ENCODE peak calls at places on chromosomes 3 and 15, in nine cellular contexts. One of them, this sample, is unnamed.

GRCh38 chr3:45343947-45344346 is 44.4 kb upstream of the LARS2 start:
- DNase-seq in bronchial epithelial cell: peak; percentile 16
- DNase-seq in HTR-8/SVneo: no peak
- DNase-seq in HCEC 1CT: no peak
- DNase-seq in 8988T: no peak
- DNase-seq in heart left ventricle: no peak
- DNase-seq in stimulated activated CD4-positive, alpha-beta T cell treated with anti-CD3 and anti-CD28 coated beads, Interleukin-12 subunit alpha, Interleukin-12 subunit beta, amount 100 ng/mL, for 48 hours: no peak
- DNase-seq in kidney glomerular epithelial cell: no peak
- DNase-seq in nephron progenitor cell: no peak
- DNase-seq in this sample: no peak

GRCh38 chr15:25783607-25784131 is 79.5 kb downstream of the ATP10A start:
- DNase-seq in HCEC 1CT: peak; percentile 15
- DNase-seq in HTR-8/SVneo: no peak
- DNase-seq in nephron progenitor cell: peak; percentile 54
- DNase-seq in bronchial epithelial cell: no peak
- DNase-seq in heart left ventricle: no peak
- DNase-seq in 8988T: no peak
- DNase-seq in stimulated activated CD4-positive, alpha-beta T cell treated with anti-CD3 and anti-CD28 coated beads, Interleukin-12 subunit alpha, Interleukin-12 subunit beta, amount 100 ng/mL, for 48 hours: peak; percentile 25
- DNase-seq in kidney glomerular epithelial cell: no peak
- DNase-seq in this sample: no peak

GRCh38 chr3:42545284-42545900 is 36.4 kb downstream of the SEC22C start:
- DNase-seq in kidney glomerular epithelial cell: no peak
- DNase-seq in heart left ventricle: no peak
- DNase-seq in HCEC 1CT: no peak
- DNase-seq in stimulated activated CD4-positive, alpha-beta T cell treated with anti-CD3 and anti-CD28 coated beads, Interleukin-12 subunit alpha, Interleukin-12 subunit beta, amount 100 ng/mL, for 48 hours: no peak
- DNase-seq in nephron progenitor cell: no peak
- DNase-seq in 8988T: no peak
- DNase-seq in bronchial epithelial cell: no peak
- DNase-seq in HTR-8/SVneo: no peak
- DNase-seq in this sample: no peak

GRCh38 chr3:41202834-41203345 is 3.6 kb downstream of the CTNNB1 start:
- DNase-seq in bronchial epithelial cell: peak; percentile 77
- DNase-seq in nephron progenitor cell: no peak
- DNase-seq in 8988T: no peak
- DNase-seq in heart left ventricle: no peak
- DNase-seq in stimulated activated CD4-positive, alpha-beta T cell treated with anti-CD3 and anti-CD28 coated beads, Interleukin-12 subunit alpha, Interleukin-12 subunit beta, amount 100 ng/mL, for 48 hours: no peak
- DNase-seq in HCEC 1CT: peak; percentile 68
- DNase-seq in kidney glomerular epithelial cell: peak; percentile 48
- DNase-seq in HTR-8/SVneo: no peak
- DNase-seq in this sample: no peak

GRCh38 chr15:53976844-53977392 is 1.3 kb upstream of the UNC13C start:
- DNase-seq in 8988T: no peak
- DNase-seq in bronchial epithelial cell: peak; percentile 7
- DNase-seq in nephron progenitor cell: peak; percentile 43
- DNase-seq in stimulated activated CD4-positive, alpha-beta T cell treated with anti-CD3 and anti-CD28 coated beads, Interleukin-12 subunit alpha, Interleukin-12 subunit beta, amount 100 ng/mL, for 48 hours: no peak
- DNase-seq in HTR-8/SVneo: no peak
- DNase-seq in kidney glomerular epithelial cell: peak; percentile 27
- DNase-seq in heart left ventricle: no peak
- DNase-seq in HCEC 1CT: no peak
- DNase-seq in this sample: no peak

GRCh38 chr3:133591271-133591742 is 17.8 kb downstream of the CDV3 start:
- DNase-seq in HTR-8/SVneo: no peak
- DNase-seq in HCEC 1CT: peak; percentile 76
- DNase-seq in nephron progenitor cell: no peak
- DNase-seq in 8988T: no peak
- DNase-seq in heart left ventricle: no peak
- DNase-seq in stimulated activated CD4-positive, alpha-beta T cell treated with anti-CD3 and anti-CD28 coated beads, Interleukin-12 subunit alpha, Interleukin-12 subunit beta, amount 100 ng/mL, for 48 hours: no peak
- DNase-seq in kidney glomerular epithelial cell: peak; percentile 64
- DNase-seq in bronchial epithelial cell: peak; percentile 56
- DNase-seq in this sample: no peak

GRCh38 chr3:129892486-129892856 is 1.0 kb downstream of the TMCC1 start:
- DNase-seq in nephron progenitor cell: no peak
- DNase-seq in heart left ventricle: no peak
- DNase-seq in kidney glomerular epithelial cell: no peak
- DNase-seq in bronchial epithelial cell: no peak
- DNase-seq in 8988T: no peak
- DNase-seq in HCEC 1CT: no peak
- DNase-seq in stimulated activated CD4-positive, alpha-beta T cell treated with anti-CD3 and anti-CD28 coated beads, Interleukin-12 subunit alpha, Interleukin-12 subunit beta, amount 100 ng/mL, for 48 hours: no peak
- DNase-seq in HTR-8/SVneo: no peak
- DNase-seq in this sample: no peak

GRCh38 chr15:85430406-85431204 is 50.2 kb downstream of the AKAP13 start:
- DNase-seq in heart left ventricle: no peak
- DNase-seq in stimulated activated CD4-positive, alpha-beta T cell treated with anti-CD3 and anti-CD28 coated beads, Interleukin-12 subunit alpha, Interleukin-12 subunit beta, amount 100 ng/mL, for 48 hours: no peak
- DNase-seq in HTR-8/SVneo: no peak
- DNase-seq in nephron progenitor cell: no peak
- DNase-seq in bronchial epithelial cell: no peak
- DNase-seq in kidney glomerular epithelial cell: no peak
- DNase-seq in 8988T: no peak
- DNase-seq in HCEC 1CT: no peak
- DNase-seq in this sample: peak; percentile 66

GRCh38 chr3:57998366-57999283 is 9.6 kb upstream of the FLNB start:
- DNase-seq in 8988T: no peak
- DNase-seq in stimulated activated CD4-positive, alpha-beta T cell treated with anti-CD3 and anti-CD28 coated beads, Interleukin-12 subunit alpha, Interleukin-12 subunit beta, amount 100 ng/mL, for 48 hours: no peak
- DNase-seq in heart left ventricle: no peak
- DNase-seq in HCEC 1CT: peak; percentile 29
- DNase-seq in HTR-8/SVneo: no peak
- DNase-seq in kidney glomerular epithelial cell: peak; percentile 68
- DNase-seq in bronchial epithelial cell: peak; percentile 61
- DNase-seq in nephron progenitor cell: no peak
- DNase-seq in this sample: peak; percentile 55

GRCh38 chr3:14943042-14943441 is 4.3 kb upstream of the NR2C2 start:
- DNase-seq in HTR-8/SVneo: no peak
- DNase-seq in 8988T: no peak
- DNase-seq in HCEC 1CT: no peak
- DNase-seq in nephron progenitor cell: no peak
- DNase-seq in stimulated activated CD4-positive, alpha-beta T cell treated with anti-CD3 and anti-CD28 coated beads, Interleukin-12 subunit alpha, Interleukin-12 subunit beta, amount 100 ng/mL, for 48 hours: no peak
- DNase-seq in heart left ventricle: no peak
- DNase-seq in bronchial epithelial cell: no peak
- DNase-seq in kidney glomerular epithelial cell: no peak
- DNase-seq in this sample: no peak